ENCODE peak calls at places on chromosomes 3 and 15, in six cellular contexts. One of them, this sample, is unnamed. For H3K9me3, the result is how much of the 10 kb centered on the place peaks cover.

GRCh38 chr3:184710870-184711365 is 946 bp downstream of the MAGEF1 start:
- DNase-seq in tibial nerve: no peak
- DNase-seq in ovary: no peak
- DNase-seq in mucosa of descending colon: no peak
- DNase-seq in IMR-90: no peak
- DNase-seq in A673: no peak
- DNase-seq in this sample: no peak

GRCh38 chr3:57446318-57446841 is 97.8 kb downstream of the DNAH12 start:
- DNase-seq in ovary: no peak
- DNase-seq in mucosa of descending colon: no peak
- DNase-seq in IMR-90: no peak
- DNase-seq in tibial nerve: no peak
- DNase-seq in A673: no peak
- DNase-seq in this sample: no peak

GRCh38 chr15:68704496-68705021 is 116.1 kb downstream of the ANP32A start:
- DNase-seq in ovary: no peak
- DNase-seq in tibial nerve: peak
- DNase-seq in mucosa of descending colon: peak
- DNase-seq in A673: no peak
- DNase-seq in IMR-90: peak
- DNase-seq in this sample: peak

GRCh38 chr3:13750731-13751130 is 129.1 kb downstream of the WNT7A start:
- DNase-seq in mucosa of descending colon: no peak
- DNase-seq in tibial nerve: no peak
- DNase-seq in A673: no peak
- DNase-seq in ovary: no peak
- DNase-seq in IMR-90: no peak
- DNase-seq in this sample: no peak

GRCh38 chr15:62421289-62421688 is 256.2 kb upstream of the C2CD4B start:
- DNase-seq in IMR-90: no peak
- DNase-seq in A673: no peak
- DNase-seq in mucosa of descending colon: no peak
- DNase-seq in ovary: no peak
- DNase-seq in tibial nerve: no peak
- DNase-seq in this sample: no peak

GRCh38 chr15:43268111-43269105 is 1.7 kb upstream of the TGM5 start:
- DNase-seq in mucosa of descending colon: no peak
- DNase-seq in IMR-90: no peak
- DNase-seq in ovary: no peak
- DNase-seq in tibial nerve: no peak
- DNase-seq in A673: peak
- DNase-seq in this sample: no peak

GRCh38 chr3:43296565-43296964 is 10.2 kb downstream of the SNRK start:
- DNase-seq in A673: peak
- DNase-seq in mucosa of descending colon: peak
- DNase-seq in ovary: no peak
- DNase-seq in tibial nerve: no peak
- DNase-seq in IMR-90: peak
- DNase-seq in this sample: no peak

GRCh38 chr15:83815506-83815905 is 161.6 kb downstream of the ADAMTSL3 start:
- DNase-seq in IMR-90: no peak
- DNase-seq in A673: no peak
- DNase-seq in mucosa of descending colon: no peak
- DNase-seq in ovary: no peak
- DNase-seq in tibial nerve: no peak
- DNase-seq in this sample: no peak

GRCh38 chr3:101890716-101891115 is 41.4 kb downstream of the NFKBIZ start:
- DNase-seq in tibial nerve: no peak
- DNase-seq in A673: no peak
- DNase-seq in ovary: no peak
- DNase-seq in IMR-90: peak
- DNase-seq in mucosa of descending colon: no peak
- DNase-seq in this sample: no peak

GRCh38 chr3:458124-458523 is 261.6 kb downstream of the CHL1 start:
- DNase-seq in A673: no peak
- DNase-seq in ovary: no peak
- DNase-seq in IMR-90: no peak
- DNase-seq in mucosa of descending colon: no peak
- DNase-seq in tibial nerve: no peak
- DNase-seq in this sample: no peak
- H3K9me3 ChIP-seq in A673: under half
- H3K9me3 ChIP-seq in ovary: under half
- H3K9me3 ChIP-seq in IMR-90: under half
- H3K9me3 ChIP-seq in mucosa of descending colon: under half
- H3K9me3 ChIP-seq in tibial nerve: under half
- H3K9me3 ChIP-seq in this sample: under half

DNA sequence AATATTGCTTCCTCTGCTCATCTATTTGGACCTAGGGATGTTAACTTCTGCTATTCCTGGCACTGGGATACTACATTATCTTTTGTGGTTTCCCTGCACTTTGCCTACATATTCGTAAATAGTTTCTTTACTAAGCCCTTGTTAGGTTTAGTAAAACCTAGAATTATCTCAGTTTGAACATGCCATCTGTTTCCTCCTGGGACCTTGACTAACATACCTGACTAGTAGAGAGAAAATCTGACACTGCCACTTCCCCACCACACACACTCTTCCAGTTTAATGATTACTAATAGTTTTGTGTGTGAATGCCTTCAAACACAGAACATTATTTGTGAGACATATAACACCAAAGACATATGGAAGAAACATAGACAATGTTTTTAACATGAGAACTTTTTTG is 28.2 kb upstream of the SOX2 start:
- DNase-seq in IMR-90: no peak
- DNase-seq in tibial nerve: no peak
- DNase-seq in A673: no peak
- DNase-seq in mucosa of descending colon: no peak
- DNase-seq in ovary: no peak
- DNase-seq in this sample: no peak
- TF ChIP-seq CTCF in IMR-90: no peak
- TF ChIP-seq CTCF in tibial nerve: no peak
- TF ChIP-seq CTCF in A673: no peak
- TF ChIP-seq CTCF in mucosa of descending colon: no peak
- TF ChIP-seq CTCF in ovary: no peak
- TF ChIP-seq CTCF in this sample: no peak

GRCh38 chr3:128761392-128761791 is 35.4 kb downstream of the RAB7A start:
- DNase-seq in mucosa of descending colon: no peak
- DNase-seq in tibial nerve: no peak
- DNase-seq in A673: no peak
- DNase-seq in IMR-90: no peak
- DNase-seq in ovary: no peak
- DNase-seq in this sample: no peak
- H3K9me3 ChIP-seq in mucosa of descending colon: under half
- H3K9me3 ChIP-seq in tibial nerve: under half
- H3K9me3 ChIP-seq in A673: under half
- H3K9me3 ChIP-seq in IMR-90: under half
- H3K9me3 ChIP-seq in ovary: under half
- H3K9me3 ChIP-seq in this sample: under half

GRCh38 chr3:66501483-66502266 is 853 bp upstream of the LRIG1 start:
- DNase-seq in A673: no peak
- DNase-seq in ovary: no peak
- DNase-seq in tibial nerve: no peak
- DNase-seq in mucosa of descending colon: no peak
- DNase-seq in IMR-90: no peak
- DNase-seq in this sample: peak

GRCh38 chr3:66498718-66499611 is 1.9 kb downstream of the LRIG1 start:
- DNase-seq in A673: peak
- DNase-seq in IMR-90: peak
- DNase-seq in ovary: no peak
- DNase-seq in mucosa of descending colon: no peak
- DNase-seq in tibial nerve: no peak
- DNase-seq in this sample: peak

GRCh38 chr3:66502267-66502874 is 1.5 kb upstream of the LRIG1 start:
- DNase-seq in IMR-90: no peak
- DNase-seq in A673: no peak
- DNase-seq in tibial nerve: no peak
- DNase-seq in mucosa of descending colon: no peak
- DNase-seq in ovary: no peak
- DNase-seq in this sample: no peak

GRCh38 chr3:66499881-66500574 is 794 bp downstream of the LRIG1 start:
- DNase-seq in A673: no peak
- DNase-seq in mucosa of descending colon: no peak
- DNase-seq in IMR-90: peak
- DNase-seq in ovary: peak
- DNase-seq in tibial nerve: peak
- DNase-seq in this sample: peak

DNA sequence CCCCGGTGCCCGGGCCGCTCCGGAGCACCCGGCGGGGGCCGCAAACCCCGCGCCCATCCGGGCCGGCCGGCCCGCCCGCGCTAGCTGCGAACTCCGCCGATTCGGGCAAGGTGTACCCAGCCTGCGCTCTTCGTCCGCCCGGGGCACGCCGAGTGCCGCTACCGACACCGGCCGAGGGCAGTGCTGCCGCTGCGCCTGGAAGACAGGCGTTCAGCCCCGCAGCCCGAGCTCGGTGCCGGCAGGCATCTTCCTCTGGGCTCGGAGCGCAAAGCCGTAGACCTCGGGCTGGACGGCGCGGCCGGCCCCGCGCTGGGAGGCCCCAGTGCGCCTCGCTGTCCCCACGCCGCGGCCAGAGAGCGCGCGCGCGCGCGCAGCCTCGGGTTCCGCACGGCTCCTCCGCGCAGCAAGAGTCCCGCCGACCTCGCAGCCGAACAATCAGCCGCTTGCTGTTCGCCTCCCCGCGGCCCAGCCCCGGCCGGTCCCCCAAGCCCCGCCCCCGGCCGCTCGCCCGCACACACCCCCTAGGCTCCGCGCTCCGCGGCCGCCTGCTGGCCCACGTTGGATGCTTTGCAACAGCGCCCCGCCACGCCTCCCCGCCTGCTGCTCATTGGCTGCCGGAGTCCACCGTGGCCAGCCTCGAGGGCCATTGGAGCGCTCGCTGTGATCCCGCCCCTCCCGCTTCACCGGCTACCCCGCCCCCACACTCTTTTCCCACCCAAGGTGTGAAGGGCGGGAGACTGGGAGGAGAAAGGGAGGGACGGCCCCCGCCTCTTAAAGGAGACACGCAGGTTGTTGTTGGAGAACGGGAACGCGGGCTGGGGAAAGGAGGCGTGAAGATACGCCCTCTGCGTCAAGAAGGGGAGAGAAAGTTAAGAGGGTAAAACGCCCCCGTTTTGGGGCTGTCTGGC is at the start of gene LRIG1:
- DNase-seq in IMR-90: peak
- DNase-seq in ovary: peak
- DNase-seq in tibial nerve: peak
- DNase-seq in A673: peak
- DNase-seq in mucosa of descending colon: peak
- DNase-seq in this sample: peak
- TF ChIP-seq CTCF in IMR-90: peak
- TF ChIP-seq CTCF in ovary: peak
- TF ChIP-seq CTCF in tibial nerve: peak
- TF ChIP-seq CTCF in A673: no peak
- TF ChIP-seq CTCF in mucosa of descending colon: peak
- TF ChIP-seq CTCF in this sample: peak